ENCODE peak calls at places on chromosomes 2 and 18, in ten cellular contexts. Z is heart right ventricle, X is endothelial cell, G is brain microvascular endothelial cell, M is choroid plexus epithelial cell, U is adrenal gland, Y is psoas muscle, W is upper lobe of right lung, E is PC-3, I is body of pancreas. O is an unnamed sample.

GRCh38 chr2:189350515-189351209 is 90.6 kb upstream of the WDR75 start:
- DNase-seq in Z (no peak), X (no peak), G (peak), M (peak), U (no peak), Y (no peak), W (no peak), E (peak), I (peak), O (no peak)

GRCh38 chr2:127143851-127144782 is 37.2 kb upstream of the BIN1 start:
- DNase-seq in Z (no peak), X (no peak), G (peak), M (peak), U (no peak), Y (no peak), W (no peak), E (no peak), I (no peak), O (no peak)

GRCh38 chr2:12317286-12317685 is 399.4 kb upstream of the TRIB2 start:
- DNase-seq in Z (no peak), X (no peak), G (no peak), M (no peak), U (no peak), Y (no peak), W (no peak), E (no peak), I (no peak), O (no peak)

GRCh38 chr18:48605408-48605845 is 66.6 kb downstream of the CTIF start:
- DNase-seq in Z (no peak), X (peak), G (no peak), M (peak), U (no peak), Y (no peak), W (no peak), E (peak), I (no peak), O (peak)

GRCh38 chr2:131031875-131032274 is 61.4 kb downstream of the FAM168B start:
- DNase-seq in Z (no peak), X (no peak), G (no peak), M (no peak), U (no peak), Y (no peak), W (no peak), E (no peak), I (no peak), O (no peak)

GRCh38 chr2:127615511-127616166 is 30.3 kb upstream of the GPR17 start:
- DNase-seq in Z (no peak), X (no peak), G (no peak), M (no peak), U (no peak), Y (no peak), W (no peak), E (peak), I (no peak), O (no peak)

GRCh38 chr2:14567561-14567960 is 65.0 kb upstream of the LRATD1 start:
- DNase-seq in Z (no peak), X (no peak), G (peak), M (no peak), U (no peak), Y (no peak), W (no peak), E (peak), I (no peak), O (no peak)

GRCh38 chr2:37653093-37653492 is 18.3 kb downstream of the CDC42EP3 start:
- DNase-seq in Z (no peak), X (no peak), G (no peak), M (no peak), U (no peak), Y (no peak), W (no peak), E (no peak), I (no peak), O (no peak)

GRCh38 chr2:134386321-134386720 is 132.4 kb downstream of the MGAT5 start:
- DNase-seq in Z (no peak), X (no peak), G (no peak), M (no peak), U (no peak), Y (no peak), W (no peak), E (no peak), I (no peak), O (no peak)

GRCh38 chr18:64090876-64091275 is 58.0 kb downstream of the LINC00305 start:
- DNase-seq in Z (no peak), X (no peak), G (no peak), M (no peak), U (no peak), Y (no peak), W (no peak), E (no peak), I (no peak), O (no peak)

GRCh38 chr2:19140463-19141208 is 217.8 kb downstream of the OSR1 start:
- DNase-seq in Z (no peak), X (no peak), G (peak), M (peak), U (no peak), Y (no peak), W (no peak), E (peak), I (no peak), O (no peak)

GRCh38 chr2:71277536-71278103 is 50.7 kb upstream of the PAIP2B start:
- DNase-seq in Z (peak), X (peak), G (peak), M (peak), U (peak), Y (peak), W (peak), E (peak), I (peak), O (peak)

GRCh38 chr2:28670882-28671281 is 80.7 kb upstream of the PPP1CB start:
- DNase-seq in Z (no peak), X (no peak), G (no peak), M (no peak), U (no peak), Y (no peak), W (no peak), E (no peak), I (no peak), O (no peak)

GRCh38 chr2:134976074-134976702 is 57.6 kb downstream of the CCNT2 start:
- DNase-seq in Z (no peak), X (no peak), G (no peak), M (no peak), U (no peak), Y (no peak), W (no peak), E (no peak), I (no peak), O (no peak)

GRCh38 chr18:67517224-67517765 is 775 bp upstream of the DSEL start:
- DNase-seq in Z (peak), X (no peak), G (no peak), M (no peak), U (peak), Y (peak), W (no peak), E (no peak), I (peak), O (peak)

GRCh38 chr18:59737776-59738295 is 40.6 kb upstream of the CCBE1 start:
- DNase-seq in Z (no peak), X (no peak), G (no peak), M (no peak), U (no peak), Y (no peak), W (no peak), E (no peak), I (no peak), O (no peak)

GRCh38 chr18:40672590-40672989 is 1282.4 kb upstream of the PIK3C3 start:
- DNase-seq in Z (no peak), X (no peak), G (no peak), M (no peak), U (no peak), Y (no peak), W (no peak), E (no peak), I (no peak), O (no peak)

GRCh38 chr2:71558300-71559051 is 105.1 kb downstream of the DYSF start:
- DNase-seq in Z (no peak), X (no peak), G (peak), M (peak), U (no peak), Y (peak), W (no peak), E (no peak), I (peak), O (no peak)

GRCh38 chr18:79517322-79517721 is 121.6 kb downstream of the NFATC1 start:
- DNase-seq in Z (no peak), X (peak), G (no peak), M (no peak), U (no peak), Y (no peak), W (peak), E (no peak), I (no peak), O (no peak)

GRCh38 chr2:214066847-214067246 is 344.0 kb upstream of the VWC2L start:
- DNase-seq in Z (no peak), X (no peak), G (no peak), M (no peak), U (no peak), Y (no peak), W (no peak), E (no peak), I (no peak), O (peak)

GRCh38 chr2:41020318-41020717 is 568.4 kb upstream of the SLC8A1 start:
- DNase-seq in Z (no peak), X (no peak), G (no peak), M (no peak), U (no peak), Y (no peak), W (no peak), E (no peak), I (no peak), O (no peak)

GRCh38 chr2:41027095-41027494 is 575.2 kb upstream of the SLC8A1 start:
- DNase-seq in Z (no peak), X (no peak), G (no peak), M (no peak), U (no peak), Y (no peak), W (no peak), E (no peak), I (no peak), O (no peak)

GRCh38 chr2:41026613-41027012 is 574.7 kb upstream of the SLC8A1 start:
- DNase-seq in Z (no peak), X (no peak), G (no peak), M (no peak), U (no peak), Y (no peak), W (no peak), E (no peak), I (no peak), O (no peak)

GRCh38 chr2:41024806-41025205 is 572.9 kb upstream of the SLC8A1 start:
- DNase-seq in Z (no peak), X (no peak), G (no peak), M (no peak), U (no peak), Y (no peak), W (no peak), E (no peak), I (no peak), O (peak)
- TF ChIP-seq CTCF in Z (no peak), X (no peak), G (no peak), M (no peak), U (no peak), Y (no peak), W (no peak), E (no peak), I (no peak), O (no peak)

DNA sequence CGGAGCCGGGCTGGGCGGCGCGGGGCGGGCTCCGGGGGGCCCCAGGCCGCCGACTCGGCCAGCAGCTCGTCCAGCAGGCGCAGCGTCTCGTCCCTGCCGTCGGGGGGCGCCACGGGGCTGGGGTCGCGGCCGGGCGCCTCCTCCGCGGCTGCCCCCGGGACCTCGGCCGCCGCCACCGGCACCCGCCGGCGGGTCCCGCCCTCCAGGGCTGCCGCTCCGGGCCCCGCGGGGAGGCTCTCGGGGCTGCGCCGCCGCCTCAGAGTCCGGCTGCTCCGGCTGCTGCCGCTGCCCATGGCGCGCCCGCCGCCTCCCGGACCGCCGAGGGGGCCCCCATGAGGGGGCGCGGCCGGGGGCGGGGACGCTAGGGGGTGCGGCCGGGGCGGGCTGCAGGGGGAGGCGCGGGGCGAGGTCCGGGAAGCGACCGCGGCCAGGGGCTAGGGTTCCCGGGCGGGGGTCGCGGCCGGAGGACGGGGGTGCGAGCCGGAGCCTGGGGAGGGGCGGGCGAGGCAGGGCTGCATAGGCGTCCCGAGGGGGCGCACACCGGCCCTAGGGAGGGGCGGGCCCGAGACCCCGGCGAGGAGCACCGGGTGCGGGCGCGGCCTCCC is at the start of gene CYS1:
- DNase-seq in Z (no peak), X (peak), G (no peak), M (peak), U (no peak), Y (no peak), W (no peak), E (no peak), I (no peak), O (peak)
- TF ChIP-seq CTCF in Z (no peak), X (no peak), G (no peak), M (peak), U (no peak), Y (peak), W (no peak), E (no peak), I (peak), O (no peak)

GRCh38 chr2:129794116-129794515 is 185.3 kb upstream of the RAB6C start:
- DNase-seq in Z (no peak), X (no peak), G (no peak), M (no peak), U (no peak), Y (no peak), W (no peak), E (no peak), I (no peak), O (no peak)
- TF ChIP-seq CTCF in Z (no peak), X (no peak), G (no peak), M (no peak), U (no peak), Y (no peak), W (no peak), E (no peak), I (no peak), O (no peak)

GRCh38 chr2:240567872-240568677 is at the start of gene RNPEPL1:
- DNase-seq in Z (peak), X (peak), G (no peak), M (no peak), U (peak), Y (peak), W (peak), E (peak), I (peak), O (peak)
- TF ChIP-seq CTCF in Z (no peak), X (no peak), G (no peak), M (no peak), U (no peak), Y (no peak), W (no peak), E (no peak), I (no peak), O (no peak)

DNA sequence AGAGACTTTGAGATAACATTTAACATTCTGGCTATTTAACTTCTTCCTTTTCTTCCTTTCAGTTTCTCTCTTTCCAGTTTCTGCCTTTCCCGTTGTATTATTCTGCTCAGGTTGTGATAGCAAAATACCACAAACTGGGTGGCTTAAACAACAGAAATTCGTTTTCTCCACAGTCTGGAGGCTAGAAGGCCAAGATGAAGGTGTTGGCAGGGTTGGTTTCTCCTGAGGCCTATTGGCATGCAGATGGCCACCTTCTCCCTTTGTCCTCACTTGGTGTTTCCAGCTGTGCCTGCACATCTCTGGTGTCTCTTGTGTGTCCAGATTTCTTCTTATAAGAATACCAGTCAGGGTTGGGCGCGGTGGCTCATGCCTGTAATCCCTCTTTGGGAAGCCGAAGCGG is 34.0 kb downstream of the PHLPP1 start:
- DNase-seq in Z (no peak), X (no peak), G (no peak), M (no peak), U (no peak), Y (no peak), W (no peak), E (no peak), I (no peak), O (no peak)
- TF ChIP-seq CTCF in Z (no peak), X (no peak), G (no peak), M (no peak), U (no peak), Y (no peak), W (no peak), E (no peak), I (no peak), O (no peak)

DNA sequence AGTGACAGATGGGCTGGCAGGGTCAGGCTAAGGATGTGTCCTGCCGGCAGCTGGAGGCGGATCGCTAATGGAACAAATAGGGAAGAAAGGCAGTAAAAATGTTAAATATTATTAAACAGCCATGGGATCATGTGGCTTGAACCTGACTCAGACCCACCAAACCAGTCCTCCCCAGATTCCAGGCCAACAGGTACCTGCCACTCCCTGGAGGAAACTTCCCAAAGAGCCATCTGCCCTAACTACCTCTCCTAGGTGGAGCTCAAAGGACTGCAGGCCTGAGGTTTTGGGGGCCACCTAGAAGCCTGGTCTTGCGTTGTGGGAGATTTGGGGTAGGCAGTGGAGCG is 34.3 kb downstream of the CIB4 start:
- DNase-seq in Z (no peak), X (peak), G (no peak), M (no peak), U (peak), Y (no peak), W (peak), E (peak), I (peak), O (peak)
- TF ChIP-seq CTCF in Z (no peak), X (no peak), G (no peak), M (no peak), U (no peak), Y (no peak), W (no peak), E (no peak), I (no peak), O (no peak)

DNA sequence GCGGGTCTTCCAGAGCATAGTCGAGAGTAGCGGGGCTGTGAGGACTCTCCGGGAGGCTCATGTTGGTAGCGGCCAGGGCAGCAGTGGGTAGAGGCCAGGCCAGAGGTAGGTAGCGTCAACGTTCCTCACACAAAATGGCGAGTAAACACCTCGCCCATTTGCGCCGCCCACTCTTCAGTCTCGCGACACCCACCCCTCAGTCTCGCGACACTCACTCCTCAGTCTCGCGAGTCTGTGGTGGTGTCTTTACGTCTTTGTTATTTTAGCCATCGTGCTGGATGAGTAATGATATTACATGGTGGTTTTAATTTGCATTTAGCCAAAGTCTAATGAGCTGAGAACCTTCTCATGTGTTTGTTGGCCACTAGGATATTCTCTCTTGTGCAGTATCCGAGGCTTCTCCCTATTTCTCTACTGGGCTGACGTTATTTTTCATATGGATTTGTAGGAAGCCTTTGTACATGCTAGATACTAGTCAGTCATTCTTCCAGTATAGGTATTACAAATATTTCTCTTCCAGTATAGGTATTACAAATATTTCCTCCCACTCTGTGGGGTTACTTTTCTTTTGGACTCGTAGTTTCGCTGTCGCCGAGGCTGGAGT is at the start of gene TSPYL6:
- DNase-seq in Z (no peak), X (no peak), G (no peak), M (no peak), U (no peak), Y (no peak), W (no peak), E (no peak), I (no peak), O (no peak)
- TF ChIP-seq CTCF in Z (no peak), X (no peak), G (no peak), M (no peak), U (no peak), Y (no peak), W (no peak), E (no peak), I (no peak), O (no peak)

DNA sequence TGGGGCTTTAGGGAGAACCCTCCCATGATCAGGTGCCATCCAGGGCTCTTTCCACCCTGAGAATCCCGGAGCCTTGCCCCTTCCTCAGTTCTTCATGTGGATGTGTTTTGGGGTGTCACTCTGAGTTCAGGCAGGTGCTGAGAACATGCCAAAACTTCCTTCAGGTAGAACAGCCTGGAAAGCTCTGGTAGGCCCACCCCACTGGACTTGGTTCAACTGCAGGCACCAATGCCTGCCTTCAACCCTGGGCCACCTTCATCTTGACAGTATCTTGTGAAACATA is 85.8 kb downstream of the EPAS1 start:
- DNase-seq in Z (no peak), X (no peak), G (no peak), M (no peak), U (no peak), Y (no peak), W (no peak), E (no peak), I (no peak), O (no peak)
- TF ChIP-seq CTCF in Z (no peak), X (no peak), G (no peak), M (no peak), U (no peak), Y (no peak), W (no peak), E (no peak), I (no peak), O (no peak)

O was measured in glutamatergic neuron.